ENCODE peak calls at places on chromosomes 1 and 21, in six cellular contexts. G is GM12864, U is transverse colon, N is MM.1S, S is tibial artery, K is epithelial cell of esophagus. V is an unnamed sample.
A peak's percentile ranks its signal among the peaks of the same experiment; 100 is the strongest.

GRCh38 chr1:149966405-149966804 is 29.7 kb upstream of the MTMR11 start:
- DNase-seq in K (no peak), N (no peak), S (no peak), G (no peak), U (no peak), V (no peak)

GRCh38 chr1:44154049-44154448 is 12.6 kb upstream of the KLF18 start:
- DNase-seq in N (no peak), K (no peak), S (no peak), G (no peak), U (no peak), V (no peak)

GRCh38 chr1:96730574-96731298 is 9.2 kb downstream of the PTBP2 start:
- DNase-seq in N (no peak), S (no peak), G (no peak), U (no peak), K (no peak), V (no peak)

GRCh38 chr1:231357831-231358354 is 19.8 kb downstream of the SPRTN start:
- DNase-seq in N (peak; percentile 76), G (no peak), S (peak; percentile 37), K (peak; percentile 88), U (peak; percentile 19), V (peak; percentile 64)

GRCh38 chr1:174815036-174815435 is 184.7 kb upstream of the CACYBP start:
- DNase-seq in G (peak; percentile 15), S (no peak), U (no peak), K (peak; percentile 95), N (peak; percentile 22), V (no peak)

GRCh38 chr1:93499075-93499474 is 51.2 kb downstream of the FNBP1L start:
- DNase-seq in G (no peak), N (no peak), U (no peak), K (no peak), S (no peak), V (no peak)

GRCh38 chr1:167670563-167670962 is 40.5 kb downstream of the RCSD1 start:
- DNase-seq in K (no peak), N (no peak), G (no peak), S (no peak), U (no peak), V (no peak)

GRCh38 chr1:76074321-76075187 is at the start of gene ST6GALNAC3:
- DNase-seq in G (no peak), K (peak; percentile 70), S (peak; percentile 68), U (peak; percentile 81), N (peak; percentile 84), V (peak; percentile 80)

GRCh38 chr1:87398644-87399043 is 70.0 kb downstream of the LMO4 start:
- DNase-seq in N (no peak), S (no peak), K (peak; percentile 87), G (no peak), U (no peak), V (no peak)

GRCh38 chr1:230634384-230634783 is 7.9 kb upstream of the COG2 start:
- DNase-seq in S (no peak), G (no peak), U (no peak), N (no peak), K (no peak), V (no peak)

GRCh38 chr1:23593556-23594148 is 34.4 kb upstream of the ID3 start:
- DNase-seq in K (peak; percentile 98), N (no peak), G (no peak), S (no peak), U (no peak), V (no peak)

GRCh38 chr21:26089730-26090129 is 80.8 kb downstream of the APP start:
- DNase-seq in K (no peak), U (no peak), N (no peak), S (no peak), G (no peak), V (no peak)

GRCh38 chr1:89590341-89591080 is 42.4 kb upstream of the LRRC8C start:
- DNase-seq in G (no peak), S (no peak), K (peak; percentile 10), U (no peak), N (no peak), V (no peak)

GRCh38 chr21:40680311-40680710 is 166.6 kb downstream of the DSCAM start:
- DNase-seq in N (peak; percentile 79), S (no peak), U (no peak), G (no peak), K (no peak), V (no peak)

GRCh38 chr1:112998592-112999235 is 42.7 kb upstream of the SLC16A1 start:
- DNase-seq in N (no peak), G (no peak), U (no peak), S (peak; percentile 73), K (peak; percentile 88), V (no peak)

GRCh38 chr1:3320246-3321152 is 134.0 kb upstream of the ARHGEF16 start:
- DNase-seq in K (no peak), G (no peak), S (no peak), N (no peak), U (peak; percentile 33), V (no peak)

GRCh38 chr21:16002872-16003466 is 273.2 kb downstream of the USP25 start:
- DNase-seq in N (no peak), U (no peak), G (no peak), K (peak; percentile 10), S (no peak), V (no peak)

GRCh38 chr1:7209340-7209739 is 424.1 kb downstream of the CAMTA1 start:
- DNase-seq in U (no peak), N (no peak), K (no peak), S (no peak), G (no peak), V (no peak)

GRCh38 chr1:234643111-234643849 is 33.3 kb upstream of the IRF2BP2 start:
- DNase-seq in G (no peak), K (no peak), U (peak; percentile 63), N (no peak), S (no peak), V (no peak)

GRCh38 chr1:16073490-16074104 is at the start of gene FAM131C:
- DNase-seq in N (peak; percentile 89), K (peak; percentile 37), S (no peak), U (peak; percentile 60), G (no peak), V (peak; percentile 75)

GRCh38 chr1:241677171-241677570 is 25.1 kb downstream of the WDR64 start:
- DNase-seq in G (peak; percentile 18), N (peak; percentile 97), U (no peak), K (no peak), S (no peak), V (peak; percentile 62)

GRCh38 chr1:38088366-38088765 is 41.8 kb upstream of the POU3F1 start:
- DNase-seq in U (no peak), S (no peak), N (no peak), K (no peak), G (no peak), V (no peak)

GRCh38 chr1:225965231-225965630 is 24.2 kb upstream of the LEFTY2 start:
- DNase-seq in G (no peak), S (no peak), K (no peak), U (no peak), N (no peak), V (no peak)

DNA sequence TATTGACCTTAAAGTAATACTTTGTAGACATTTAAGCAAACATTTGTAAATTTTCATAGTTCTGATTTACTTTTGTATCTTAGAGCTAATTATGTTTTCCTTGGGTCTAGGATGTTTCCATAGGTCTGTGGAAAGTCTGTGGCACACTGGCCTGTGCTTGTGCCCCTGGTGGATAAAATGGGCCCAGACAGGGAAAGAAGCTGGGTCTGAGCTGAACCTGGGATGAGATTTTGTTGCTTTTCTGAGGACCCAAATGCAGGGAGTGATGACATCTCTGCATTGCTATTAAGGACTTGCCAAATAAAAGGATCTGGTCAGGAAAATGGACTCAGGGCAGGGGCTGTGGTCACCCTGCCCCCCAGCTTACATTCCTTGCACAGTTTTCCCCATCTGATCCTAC is 41.8 kb downstream of the C1orf21 start:
- DNase-seq in G (no peak), S (no peak), N (no peak), U (no peak), K (no peak), V (no peak)
- TF ChIP-seq CTCF in G (no peak), S (no peak), N (no peak), U (no peak), K (no peak), V (no peak)

GRCh38 chr1:50272923-50273322 is 150.3 kb downstream of the DMRTA2 start:
- DNase-seq in S (no peak), K (no peak), G (no peak), N (no peak), U (no peak), V (no peak)

GRCh38 chr1:50271337-50271736 is 151.9 kb downstream of the DMRTA2 start:
- DNase-seq in U (no peak), S (no peak), G (no peak), N (no peak), K (no peak), V (no peak)

GRCh38 chr1:50275564-50275963 is 147.7 kb downstream of the DMRTA2 start:
- DNase-seq in U (no peak), K (no peak), G (no peak), N (no peak), S (no peak), V (no peak)

GRCh38 chr1:50270926-50271325 is 152.3 kb downstream of the DMRTA2 start:
- DNase-seq in N (no peak), U (no peak), S (no peak), K (no peak), G (no peak), V (no peak)

GRCh38 chr1:50271968-50272578 is 151.2 kb downstream of the DMRTA2 start:
- DNase-seq in G (no peak), N (peak; percentile 30), S (no peak), U (peak; percentile 40), K (peak; percentile 34), V (peak; percentile 69)
- TF ChIP-seq CTCF in G (peak; percentile 73), N (peak; percentile 55), S (peak; percentile 16), U (peak; percentile 29), K (peak; percentile 64), V (peak; percentile 63)

GRCh38 chr1:237492359-237492758 is 398.4 kb downstream of the ZP4 start:
- DNase-seq in G (no peak), K (no peak), S (no peak), U (no peak), N (no peak), V (no peak)
- TF ChIP-seq CTCF in G (peak; percentile 31), K (no peak), S (no peak), U (no peak), N (peak; percentile 16), V (no peak)

GRCh38 chr1:18670267-18670910 is 39.7 kb downstream of the PAX7 start:
- DNase-seq in U (peak; percentile 9), K (no peak), N (no peak), G (no peak), S (no peak), V (no peak)

GRCh38 chr1:18676431-18676830 is 45.8 kb downstream of the PAX7 start:
- DNase-seq in U (no peak), S (no peak), K (no peak), N (no peak), G (no peak), V (no peak)

GRCh38 chr1:18668051-18668450 is 37.4 kb downstream of the PAX7 start:
- DNase-seq in G (no peak), S (no peak), N (no peak), U (peak; percentile 26), K (peak; percentile 43), V (no peak)

GRCh38 chr1:18668750-18669404 is 38.2 kb downstream of the PAX7 start:
- DNase-seq in N (no peak), G (no peak), S (no peak), K (peak; percentile 99), U (peak; percentile 49), V (no peak)

DNA sequence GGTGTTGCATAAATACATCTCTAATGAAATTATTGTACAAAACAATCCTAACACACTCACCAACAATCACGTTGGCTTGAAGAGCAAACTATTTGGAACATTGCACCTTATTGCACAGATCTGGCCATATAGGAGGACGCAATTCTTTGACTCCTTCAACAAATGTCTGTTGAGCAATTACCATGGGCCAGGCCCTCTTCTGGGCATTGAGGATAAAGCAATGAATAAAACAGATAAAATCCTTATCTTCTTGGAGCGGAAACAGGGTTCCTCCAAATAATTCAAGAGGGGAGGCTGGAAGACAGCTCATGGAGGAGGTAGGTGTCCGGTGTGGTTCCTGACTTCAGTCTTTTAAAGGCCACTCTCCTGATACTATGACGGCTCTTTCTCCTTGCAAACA is 43.3 kb downstream of the PAX7 start:
- DNase-seq in S (no peak), U (no peak), N (no peak), G (no peak), K (peak; percentile 19), V (no peak)
- TF ChIP-seq CTCF in S (no peak), U (no peak), N (no peak), G (no peak), K (peak; percentile 30), V (no peak)

V was measured in GM10248.